ENCODE peak calls at places on chromosomes 3 and 15, in four cellular contexts. One of them, this sample, is unnamed.

GRCh38 chr3:33612641-33613040 is 105.4 kb downstream of the CLASP2 start:
- DNase-seq in GM12891: no peak
- DNase-seq in GM12878: no peak
- DNase-seq in K562: no peak
- DNase-seq in this sample: no peak

GRCh38 chr3:72152551-72153476 is 367.9 kb upstream of the PROK2 start:
- DNase-seq in GM12878: no peak
- DNase-seq in K562: peak
- DNase-seq in GM12891: no peak
- DNase-seq in this sample: no peak

GRCh38 chr3:128503164-128503651 is 10.2 kb upstream of the GATA2 start:
- DNase-seq in K562: no peak
- DNase-seq in GM12891: no peak
- DNase-seq in GM12878: no peak
- DNase-seq in this sample: no peak

GRCh38 chr15:70257573-70258220 is 160.0 kb upstream of the TLE3 start:
- DNase-seq in GM12891: no peak
- DNase-seq in GM12878: no peak
- DNase-seq in K562: no peak
- DNase-seq in this sample: no peak

GRCh38 chr3:37861540-37862051 is at the start of gene CTDSPL:
- DNase-seq in GM12891: peak
- DNase-seq in GM12878: no peak
- DNase-seq in K562: peak
- DNase-seq in this sample: no peak

GRCh38 chr3:15815696-15816095 is 17.9 kb upstream of the ANKRD28 start:
- DNase-seq in GM12878: no peak
- DNase-seq in K562: no peak
- DNase-seq in GM12891: no peak
- DNase-seq in this sample: no peak

GRCh38 chr3:64318001-64318400 is 92.7 kb upstream of the PRICKLE2 start:
- DNase-seq in GM12891: no peak
- DNase-seq in K562: no peak
- DNase-seq in GM12878: no peak
- DNase-seq in this sample: no peak

GRCh38 chr3:182979719-182980191 is 583 bp downstream of the DCUN1D1 start:
- DNase-seq in GM12878: no peak
- DNase-seq in K562: peak
- DNase-seq in GM12891: no peak
- DNase-seq in this sample: no peak

GRCh38 chr15:37096878-37097568 is 3.3 kb downstream of the MEIS2 start:
- DNase-seq in GM12891: no peak
- DNase-seq in K562: no peak
- DNase-seq in GM12878: no peak
- DNase-seq in this sample: no peak

GRCh38 chr3:174483254-174483653 is 375.9 kb upstream of the NAALADL2 start:
- DNase-seq in K562: no peak
- DNase-seq in GM12878: no peak
- DNase-seq in GM12891: no peak
- DNase-seq in this sample: no peak

GRCh38 chr15:80906159-80906775 is 83.4 kb downstream of the MESD start:
- DNase-seq in GM12878: no peak
- DNase-seq in K562: no peak
- DNase-seq in GM12891: no peak
- DNase-seq in this sample: no peak

GRCh38 chr15:72813345-72814004 is 29.9 kb upstream of the ADPGK start:
- DNase-seq in GM12891: no peak
- DNase-seq in GM12878: no peak
- DNase-seq in K562: no peak
- DNase-seq in this sample: no peak

GRCh38 chr15:74400313-74400850 is 32.9 kb upstream of the CYP11A1 start:
- DNase-seq in GM12878: no peak
- DNase-seq in K562: no peak
- DNase-seq in GM12891: no peak
- DNase-seq in this sample: no peak

GRCh38 chr3:96863129-96863740 is 48.8 kb downstream of the EPHA6 start:
- DNase-seq in GM12891: no peak
- DNase-seq in K562: peak
- DNase-seq in GM12878: no peak
- DNase-seq in this sample: no peak

GRCh38 chr3:140756240-140757016 is 78.6 kb downstream of the TRIM42 start:
- DNase-seq in GM12878: peak
- DNase-seq in K562: no peak
- DNase-seq in GM12891: no peak
- DNase-seq in this sample: no peak

DNA sequence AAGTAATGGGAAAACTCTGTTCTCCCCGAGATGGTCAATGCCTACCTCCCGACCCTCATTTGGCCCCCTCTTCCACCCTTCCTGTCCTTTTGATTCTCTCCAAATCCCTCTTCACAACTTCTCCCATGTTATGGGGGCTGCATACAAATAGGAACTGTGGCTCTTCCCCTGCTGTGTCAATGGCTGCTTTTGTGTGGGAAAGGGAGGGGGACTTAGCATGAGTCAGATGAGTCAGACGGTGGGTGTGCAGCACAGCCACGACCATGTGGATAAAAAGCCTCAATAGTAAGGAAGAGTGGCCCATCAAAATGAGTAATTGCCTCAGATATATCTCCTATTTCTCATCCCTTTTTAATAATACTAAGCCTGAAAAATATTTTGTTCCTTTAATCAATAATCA is 31.9 kb downstream of the SPATA16 start:
- DNase-seq in GM12891: no peak
- DNase-seq in GM12878: no peak
- DNase-seq in K562: no peak
- DNase-seq in this sample: no peak
- TF ChIP-seq SPI1 in GM12891: no peak
- TF ChIP-seq SPI1 in GM12878: no peak
- TF ChIP-seq SPI1 in K562: no peak
- TF ChIP-seq SPI1 in this sample: no peak

GRCh38 chr15:57158589-57158988 is 217.7 kb upstream of the CGNL1 start:
- DNase-seq in K562: no peak
- DNase-seq in GM12891: no peak
- DNase-seq in GM12878: no peak
- DNase-seq in this sample: no peak
- TF ChIP-seq SPI1 in K562: no peak
- TF ChIP-seq SPI1 in GM12891: no peak
- TF ChIP-seq SPI1 in GM12878: no peak
- TF ChIP-seq SPI1 in this sample: no peak

DNA sequence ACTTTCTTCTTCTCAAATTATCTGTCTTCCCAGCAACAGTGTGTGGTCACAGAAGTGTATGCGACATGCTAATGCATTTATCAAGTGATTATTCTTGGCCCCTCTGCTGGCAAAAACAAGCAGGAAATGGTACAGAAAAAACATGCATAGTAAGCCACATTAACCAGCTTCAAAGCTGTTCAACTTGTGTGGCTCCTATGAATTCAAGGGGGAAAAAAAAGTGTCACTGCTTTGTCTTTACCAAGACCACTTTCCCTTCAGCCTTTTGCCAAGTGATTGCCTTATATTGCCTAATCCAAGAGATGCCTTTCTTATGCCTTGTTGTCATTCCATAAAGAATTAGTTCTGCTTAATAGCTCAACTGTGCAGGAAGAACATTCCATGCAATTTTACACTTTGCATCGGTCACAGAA is 39.1 kb downstream of the PRTG start:
- DNase-seq in GM12878: peak
- DNase-seq in GM12891: no peak
- DNase-seq in K562: no peak
- DNase-seq in this sample: no peak
- TF ChIP-seq SPI1 in GM12878: no peak
- TF ChIP-seq SPI1 in GM12891: no peak
- TF ChIP-seq SPI1 in K562: no peak
- TF ChIP-seq SPI1 in this sample: no peak

DNA sequence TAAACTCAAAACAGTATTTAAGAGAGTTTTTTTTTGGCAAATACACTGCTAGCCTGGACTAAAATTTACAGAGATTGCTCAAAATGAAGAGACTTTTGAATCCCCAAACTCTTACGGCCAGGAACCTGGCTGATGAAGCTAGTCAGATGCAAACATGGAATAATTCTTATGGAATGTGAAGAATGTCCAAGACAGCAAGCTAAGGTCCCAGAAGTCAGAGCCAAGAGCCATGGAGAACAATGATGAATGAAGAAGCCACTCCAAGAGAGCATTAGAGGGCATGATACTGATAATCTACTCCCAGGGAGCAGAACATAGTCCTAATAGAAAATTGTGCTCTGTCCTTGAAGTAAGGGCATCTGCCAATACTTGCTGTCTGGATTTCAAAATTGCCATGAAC is 705.5 kb downstream of the DIPK2A start:
- DNase-seq in GM12878: no peak
- DNase-seq in K562: no peak
- DNase-seq in GM12891: no peak
- DNase-seq in this sample: no peak
- TF ChIP-seq SPI1 in GM12878: no peak
- TF ChIP-seq SPI1 in K562: no peak
- TF ChIP-seq SPI1 in GM12891: no peak
- TF ChIP-seq SPI1 in this sample: no peak

DNA sequence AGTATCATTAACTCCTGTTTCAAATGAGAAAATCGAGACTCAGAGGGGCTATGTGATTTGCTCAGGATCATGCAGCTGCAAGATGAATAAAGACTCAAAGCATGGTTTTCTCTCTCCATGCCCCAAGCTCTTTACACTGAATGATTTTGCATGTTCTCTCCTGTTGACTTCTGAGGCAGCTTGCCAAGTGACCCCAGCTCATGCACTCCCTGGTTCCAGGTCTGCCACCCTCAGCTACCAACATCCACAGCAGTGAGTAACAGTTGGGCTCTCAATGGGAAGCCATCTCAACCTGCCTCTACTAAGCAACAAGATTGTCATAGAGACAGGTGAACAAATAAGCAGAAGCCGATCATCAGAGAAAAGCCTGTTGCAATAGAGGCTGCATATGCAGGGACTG is 116.9 kb upstream of the GADL1 start:
- DNase-seq in K562: no peak
- DNase-seq in GM12878: no peak
- DNase-seq in GM12891: no peak
- DNase-seq in this sample: no peak
- TF ChIP-seq SPI1 in K562: no peak
- TF ChIP-seq SPI1 in GM12878: no peak
- TF ChIP-seq SPI1 in GM12891: no peak
- TF ChIP-seq SPI1 in this sample: no peak

This sample was measured in HL-60.